ENCODE peak calls at places on chromosomes 1 and 21, in six cellular contexts. D is iPS DF 6.9, L is RWPE2, X is osteoblast, M is colonic mucosa, O is upper lobe of right lung. R is an unnamed sample. For H3K36me3 and H3K4me1, the result is how much of the 10 kb centered on the place peaks cover.

GRCh38 chr1:246139745-246140182 is 367.3 kb downstream of the SMYD3 start:
- DNase-seq in M (no peak), D (no peak), O (no peak), L (no peak), X (peak), R (no peak)

GRCh38 chr1:38512789-38513188 is 346.8 kb downstream of the RRAGC start:
- DNase-seq in L (no peak), O (peak), D (no peak), M (no peak), X (no peak), R (no peak)

GRCh38 chr1:203556047-203556851 is 62.3 kb downstream of the OPTC start:
- DNase-seq in O (no peak), L (no peak), M (peak), D (no peak), X (peak), R (no peak)

GRCh38 chr1:109788695-109789521 is 25.2 kb upstream of the EPS8L3 start:
- DNase-seq in D (no peak), O (peak), L (peak), X (peak), M (peak), R (no peak)

GRCh38 chr1:33047839-33048305 is 11.2 kb upstream of the AK2 start:
- DNase-seq in M (no peak), D (no peak), L (no peak), O (no peak), X (no peak), R (peak)

GRCh38 chr1:160911441-160911840 is 26.5 kb upstream of the ITLN1 start:
- DNase-seq in L (no peak), O (no peak), X (no peak), D (no peak), M (no peak), R (peak)

GRCh38 chr1:44409019-44409602 is 4.1 kb downstream of the RNF220 start:
- DNase-seq in X (no peak), M (no peak), D (no peak), L (no peak), O (no peak), R (no peak)

GRCh38 chr1:216560527-216560926 is 137.3 kb upstream of the USH2A start:
- DNase-seq in X (no peak), L (no peak), M (no peak), D (no peak), O (no peak), R (peak)

GRCh38 chr1:186740324-186740723 is 60.1 kb upstream of the PTGS2 start:
- DNase-seq in X (no peak), D (no peak), L (no peak), M (no peak), O (no peak), R (no peak)

GRCh38 chr1:226401407-226402303 is 6.2 kb downstream of the PARP1 start:
- DNase-seq in D (no peak), O (no peak), L (no peak), M (no peak), X (no peak), R (no peak)

GRCh38 chr1:69967245-69967766 is 238.1 kb downstream of the LRRC40 start:
- DNase-seq in O (no peak), L (no peak), X (no peak), M (no peak), D (no peak), R (no peak)

GRCh38 chr1:197915797-197916686 is 1.1 kb upstream of the LHX9 start:
- DNase-seq in O (peak), D (no peak), M (peak), X (peak), L (peak), R (peak)

GRCh38 chr1:198725090-198725489 is 86.2 kb downstream of the PTPRC start:
- DNase-seq in D (no peak), L (no peak), M (no peak), X (no peak), O (no peak), R (no peak)

GRCh38 chr21:44637018-44637850 is at the start of gene KRTAP10-10:
- DNase-seq in L (no peak), X (no peak), M (no peak), O (no peak), D (no peak), R (no peak)

GRCh38 chr1:91795601-91796389 is 90.2 kb downstream of the TGFBR3 start:
- DNase-seq in O (no peak), L (no peak), X (no peak), D (no peak), M (no peak), R (no peak)

GRCh38 chr1:183411091-183411490 is 7.1 kb downstream of the NMNAT2 start:
- DNase-seq in D (no peak), O (no peak), M (no peak), L (no peak), X (no peak), R (no peak)

GRCh38 chr1:26862781-26863676 is at the start of gene SFN:
- DNase-seq in X (no peak), D (no peak), M (peak), L (peak), O (peak), R (peak)

GRCh38 chr1:72296481-72296880 is 14.1 kb upstream of the NEGR1 start:
- DNase-seq in O (no peak), X (no peak), L (no peak), D (no peak), M (no peak), R (no peak)

GRCh38 chr21:44436111-44436611 is 19.1 kb upstream of the LRRC3 start:
- DNase-seq in L (no peak), X (peak), O (peak), D (no peak), M (no peak), R (no peak)

GRCh38 chr1:160129046-160129445 is 13.5 kb downstream of the ATP1A2 start:
- DNase-seq in O (peak), M (no peak), L (no peak), X (peak), D (no peak), R (no peak)

GRCh38 chr21:44940116-44940631 is 345 bp downstream of the SLX9 start:
- DNase-seq in X (peak), O (no peak), M (no peak), L (no peak), D (no peak), R (no peak)

GRCh38 chr1:6743189-6744101 is 41.8 kb upstream of the CAMTA1 start:
- DNase-seq in X (peak), D (no peak), M (peak), L (no peak), O (peak), R (no peak)

GRCh38 chr1:93015590-93015989 is 54.3 kb upstream of the DIPK1A start:
- DNase-seq in O (no peak), X (no peak), L (no peak), M (no peak), D (no peak), R (no peak)

GRCh38 chr1:178733972-178734371 is 8.9 kb downstream of the RALGPS2 start:
- DNase-seq in L (no peak), D (no peak), X (no peak), O (no peak), M (no peak), R (no peak)

GRCh38 chr21:19864456-19864855 is 1133.8 kb upstream of the NCAM2 start:
- DNase-seq in L (no peak), M (no peak), X (no peak), D (no peak), O (no peak), R (no peak)

GRCh38 chr1:22711071-22711470 is 432 bp downstream of the EPHB2 start:
- DNase-seq in M (no peak), L (no peak), O (no peak), X (no peak), D (no peak), R (no peak)

GRCh38 chr1:8307628-8308027 is 10.3 kb upstream of the SLC45A1 start:
- DNase-seq in D (no peak), L (no peak), M (no peak), X (no peak), O (no peak), R (no peak)

GRCh38 chr1:8302181-8302681 is 15.7 kb upstream of the SLC45A1 start:
- DNase-seq in X (no peak), O (no peak), M (no peak), L (no peak), D (no peak), R (no peak)

GRCh38 chr1:8299963-8300362 is 18.0 kb upstream of the SLC45A1 start:
- DNase-seq in M (no peak), O (no peak), L (no peak), D (no peak), X (no peak), R (no peak)

GRCh38 chr1:8303876-8304275 is 14.0 kb upstream of the SLC45A1 start:
- DNase-seq in L (no peak), M (no peak), O (no peak), X (peak), D (no peak), R (no peak)

GRCh38 chr1:8303141-8303540 is 14.8 kb upstream of the SLC45A1 start:
- DNase-seq in M (no peak), L (no peak), X (peak), O (no peak), D (no peak), R (no peak)
- H3K36me3 ChIP-seq in M (under half), L (under half), X (under half), O (under half), D (under half), R (under half)

DNA sequence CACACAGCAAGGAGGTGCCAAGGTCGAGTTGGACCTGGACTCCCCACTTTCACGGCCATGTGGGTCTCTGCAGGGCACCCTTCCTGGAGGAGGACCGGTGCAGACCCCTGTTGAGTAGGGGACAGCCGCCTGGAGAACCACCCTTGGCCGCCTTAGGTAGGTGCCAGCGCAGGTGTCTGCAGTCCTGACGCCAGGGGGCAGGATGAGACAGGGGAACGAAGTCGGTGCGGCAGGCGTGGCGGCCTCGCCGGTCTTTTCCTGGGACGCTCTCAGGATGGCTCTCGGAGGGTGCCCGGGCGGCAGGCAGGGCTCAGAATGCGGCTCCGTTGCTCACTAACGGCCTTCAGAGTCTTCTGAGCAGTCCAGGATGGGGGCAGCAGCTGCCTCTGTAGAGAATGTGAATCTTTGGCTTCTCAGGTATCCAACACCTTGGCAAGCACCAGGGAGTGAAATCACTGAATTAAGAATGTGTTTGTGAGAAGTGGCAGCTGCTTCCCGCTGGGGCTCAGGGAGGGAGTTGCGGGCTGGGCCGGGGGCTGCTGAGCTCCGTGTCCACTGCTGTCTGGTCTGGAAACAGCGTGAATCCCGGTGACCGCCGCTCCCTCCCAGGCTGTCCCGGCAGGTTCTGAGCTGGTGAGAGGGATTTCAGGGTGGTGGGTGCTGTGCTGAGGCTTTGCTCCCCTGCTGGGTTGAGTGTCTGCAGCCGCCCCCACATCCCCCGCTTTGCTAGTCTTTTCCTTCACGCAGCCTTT is 10.9 kb upstream of the C1orf174 start:
- DNase-seq in M (peak), D (peak), X (peak), L (peak), O (peak), R (peak)
- H3K4me3 ChIP-seq in M (no peak), D (no peak), X (no peak), L (no peak), O (no peak), R (no peak)

GRCh38 chr1:36170643-36171412 is 14.9 kb downstream of the MAP7D1 start:
- DNase-seq in M (no peak), O (no peak), X (peak), D (no peak), L (no peak), R (no peak)

GRCh38 chr1:36172983-36173382 is 17.0 kb downstream of the MAP7D1 start:
- DNase-seq in X (peak), L (no peak), D (no peak), O (no peak), M (no peak), R (no peak)

GRCh38 chr1:36175137-36176095 is 19.5 kb downstream of the MAP7D1 start:
- DNase-seq in D (no peak), M (no peak), L (no peak), O (no peak), X (peak), R (no peak)

GRCh38 chr1:36174716-36175115 is 18.8 kb downstream of the MAP7D1 start:
- DNase-seq in M (no peak), O (no peak), D (no peak), L (no peak), X (no peak), R (no peak)

GRCh38 chr1:36172017-36172747 is 16.2 kb downstream of the MAP7D1 start:
- DNase-seq in X (peak), M (no peak), D (no peak), L (no peak), O (no peak), R (no peak)
- H3K4me1 ChIP-seq in X (under half), M (under half), D (under half), L (under half), O (under half), R (under half)

DNA sequence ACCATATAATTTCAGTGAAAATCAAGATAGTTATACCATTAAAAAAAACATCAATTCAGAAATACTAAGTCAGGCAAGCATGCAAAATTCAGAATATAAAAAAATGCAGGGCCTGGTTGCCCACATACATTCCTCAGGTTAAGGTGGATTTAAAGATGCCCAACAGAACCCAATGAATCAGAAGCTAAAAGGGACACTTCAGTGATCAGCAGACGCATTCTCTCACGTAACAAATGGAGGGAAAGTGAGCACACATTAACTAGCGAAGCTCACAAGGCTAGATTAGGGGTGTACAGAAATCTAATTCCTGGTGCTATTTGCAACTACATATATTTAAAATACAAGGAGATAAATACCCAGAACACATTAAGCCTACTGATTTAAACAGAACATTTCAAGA is 17.5 kb downstream of the TOMM20 start:
- DNase-seq in L (no peak), X (no peak), D (no peak), O (no peak), M (no peak), R (no peak)
- H3K36me3 ChIP-seq in L (half or more), X (half or more), D (under half), O (half or more), M (under half), R (under half)